ENCODE peak calls at places on chromosomes 3 and 15, in nine cellular contexts. V, X, T, I, Y, U, S, N and Q are unnamed samples.

GRCh38 chr15:95734422-95735316 is 595.8 kb upstream of the NR2F2 start:
- DNase-seq in N (no peak), V (peak), X (peak), I (no peak), S (no peak), T (no peak), Y (no peak), U (no peak), Q (no peak)

GRCh38 chr3:52046186-52046913 is 10.0 kb downstream of the DUSP7 start:
- DNase-seq in Y (no peak), X (peak), V (peak), S (peak), I (no peak), U (peak), T (no peak), N (no peak), Q (no peak)

GRCh38 chr3:56342475-56342874 is 125.8 kb downstream of the ERC2 start:
- DNase-seq in S (no peak), X (no peak), T (no peak), V (no peak), U (no peak), Y (no peak), N (no peak), I (no peak), Q (no peak)

GRCh38 chr3:45974686-45975085 is 20.9 kb downstream of the FYCO1 start:
- DNase-seq in S (no peak), N (no peak), V (no peak), X (no peak), T (no peak), Y (no peak), U (no peak), I (no peak), Q (no peak)

GRCh38 chr3:102259636-102260035 is 175.2 kb upstream of the ZPLD1 start:
- DNase-seq in N (no peak), U (no peak), Y (no peak), I (no peak), S (no peak), V (no peak), T (no peak), X (no peak), Q (no peak)

GRCh38 chr3:43153189-43154083 is 47.6 kb upstream of the POMGNT2 start:
- DNase-seq in N (peak), X (peak), Y (no peak), U (no peak), I (no peak), S (no peak), V (peak), T (peak), Q (no peak)

GRCh38 chr15:89329329-89330084 is 5.1 kb downstream of the POLG start:
- DNase-seq in T (no peak), I (no peak), V (no peak), U (no peak), S (no peak), X (no peak), N (no peak), Y (peak), Q (no peak)

GRCh38 chr3:30607032-30607833 is 832 bp downstream of the TGFBR2 start:
- DNase-seq in S (no peak), T (peak), V (peak), N (peak), X (peak), Y (peak), U (peak), I (peak), Q (no peak)

GRCh38 chr15:32723171-32723948 is 5.6 kb downstream of the GREM1 start:
- DNase-seq in U (no peak), I (no peak), S (no peak), X (no peak), N (no peak), V (no peak), Y (no peak), T (no peak), Q (no peak)

GRCh38 chr3:126982125-126982521 is 792 bp upstream of the PLXNA1 start:
- DNase-seq in X (peak), T (no peak), Y (peak), U (no peak), S (no peak), N (no peak), I (peak), V (peak), Q (no peak)

GRCh38 chr3:139894638-139894989 is 40.4 kb upstream of the CLSTN2 start:
- DNase-seq in S (no peak), U (no peak), T (peak), V (no peak), Y (no peak), N (no peak), X (no peak), I (no peak), Q (no peak)

GRCh38 chr15:70701891-70702568 is 61.3 kb downstream of the UACA start:
- DNase-seq in Y (no peak), X (peak), N (no peak), S (peak), V (peak), I (no peak), U (no peak), T (no peak), Q (no peak)

GRCh38 chr15:44788748-44789147 is 52.4 kb downstream of the TRIM69 start:
- DNase-seq in N (no peak), Y (no peak), X (no peak), U (no peak), V (peak), T (no peak), I (peak), S (no peak), Q (no peak)

GRCh38 chr3:139339219-139339906 is 4.5 kb upstream of the MRPS22 start:
- DNase-seq in S (no peak), I (no peak), X (peak), T (no peak), V (peak), N (no peak), U (no peak), Y (no peak), Q (no peak)

GRCh38 chr3:156674046-156674910 is at the start of gene TIPARP:
- DNase-seq in T (peak), X (peak), S (peak), U (peak), N (peak), V (peak), I (peak), Y (peak), Q (peak)

GRCh38 chr3:169104541-169104940 is 559.0 kb downstream of the MECOM start:
- DNase-seq in U (no peak), Y (no peak), S (no peak), V (peak), T (no peak), X (peak), I (no peak), N (no peak), Q (no peak)

GRCh38 chr3:133910422-133910821 is 14.7 kb upstream of the RAB6B start:
- DNase-seq in S (no peak), U (no peak), V (no peak), I (no peak), X (no peak), T (no peak), N (no peak), Y (no peak), Q (no peak)

GRCh38 chr3:148773805-148774204 is 53.8 kb upstream of the CPB1 start:
- DNase-seq in T (no peak), I (no peak), X (no peak), S (no peak), U (no peak), Y (no peak), N (no peak), V (no peak), Q (no peak)

GRCh38 chr15:82970078-82970686 is 15.8 kb upstream of the RAMAC start:
- DNase-seq in S (no peak), V (no peak), Y (no peak), U (no peak), X (no peak), T (no peak), I (no peak), N (no peak), Q (no peak)

GRCh38 chr3:9750556-9751411 is 1.0 kb downstream of the OGG1 start:
- DNase-seq in U (peak), I (no peak), Y (no peak), N (no peak), T (no peak), X (peak), V (no peak), S (no peak), Q (no peak)

GRCh38 chr15:80426316-80426715 is 22.1 kb downstream of the ARNT2 start:
- DNase-seq in S (no peak), N (no peak), T (no peak), V (no peak), U (no peak), Y (no peak), I (no peak), X (no peak), Q (no peak)

GRCh38 chr15:39504812-39505211 is 76.1 kb upstream of the THBS1 start:
- DNase-seq in S (no peak), U (no peak), N (no peak), T (no peak), V (peak), I (no peak), Y (no peak), X (peak), Q (no peak)

GRCh38 chr3:158748237-158748828 is 16.1 kb upstream of the RARRES1 start:
- DNase-seq in T (peak), U (no peak), Y (no peak), V (peak), N (no peak), I (no peak), S (no peak), X (peak), Q (no peak)

GRCh38 chr15:65420975-65421359 is 1.8 kb downstream of the IGDCC4 start:
- DNase-seq in T (no peak), V (no peak), S (no peak), X (no peak), U (no peak), N (no peak), Y (no peak), I (no peak), Q (no peak)

GRCh38 chr3:194270627-194271458 is 80.3 kb downstream of the CPN2 start:
- DNase-seq in X (peak), S (no peak), N (peak), V (peak), I (no peak), U (peak), Y (no peak), T (peak), Q (no peak)

GRCh38 chr3:136196064-136196400 is at the start of gene MSL2:
- DNase-seq in I (no peak), X (no peak), T (no peak), S (peak), U (peak), N (no peak), V (no peak), Y (no peak), Q (no peak)